ENCODE peak calls at places on chromosomes 13 and 19, in four cellular contexts. K, R, Q and I are unnamed samples.

GRCh38 chr13:111486801-111487200 is 166.4 kb downstream of the TEX29 start:
- DNase-seq in K (peak), Q (no peak), R (no peak), I (no peak)

GRCh38 chr19:56099638-56100539 is 21.2 kb downstream of the ZNF787 start:
- DNase-seq in Q (no peak), R (no peak), K (no peak), I (no peak)

GRCh38 chr19:20243629-20244028 is 76.6 kb downstream of the ZNF486 start:
- DNase-seq in K (no peak), Q (no peak), R (no peak), I (no peak)

GRCh38 chr13:32587014-32587773 is 942 bp downstream of the PDS5B start:
- DNase-seq in K (peak), R (peak), Q (peak), I (peak)

GRCh38 chr13:38542601-38543000 is 144.3 kb upstream of the FREM2 start:
- DNase-seq in Q (no peak), R (no peak), K (no peak), I (peak)

GRCh38 chr13:33345842-33346241 is 60.3 kb upstream of the STARD13 start:
- DNase-seq in Q (no peak), R (no peak), K (no peak), I (no peak)

GRCh38 chr19:49403404-49404187 is 15.5 kb downstream of the KASH5 start:
- DNase-seq in Q (no peak), R (no peak), K (no peak), I (no peak)

GRCh38 chr19:31529121-31529520 is 179.9 kb upstream of the TSHZ3 start:
- DNase-seq in K (no peak), Q (no peak), R (no peak), I (no peak)

GRCh38 chr19:3783660-3784584 is 2.3 kb downstream of the MATK start:
- DNase-seq in Q (no peak), R (no peak), K (no peak), I (no peak)

GRCh38 chr19:17511724-17512573 is 500 bp downstream of the PGLS start:
- DNase-seq in R (peak), Q (peak), K (peak), I (peak)
- TF ChIP-seq CTCF in R (no peak), Q (peak), K (no peak), I (no peak)

GRCh38 chr13:49495783-49496762 is at the start of gene PHF11:
- DNase-seq in R (peak), Q (peak), K (peak), I (peak)
- TF ChIP-seq POLR2A in R (peak), Q (peak), K (no peak), I (no peak)

GRCh38 chr13:59680429-59681024 is 483.2 kb downstream of the DIAPH3 start:
- DNase-seq in R (peak), Q (no peak), K (no peak), I (no peak)
- TF ChIP-seq CTCF in R (peak), Q (peak), K (peak), I (no peak)

DNA sequence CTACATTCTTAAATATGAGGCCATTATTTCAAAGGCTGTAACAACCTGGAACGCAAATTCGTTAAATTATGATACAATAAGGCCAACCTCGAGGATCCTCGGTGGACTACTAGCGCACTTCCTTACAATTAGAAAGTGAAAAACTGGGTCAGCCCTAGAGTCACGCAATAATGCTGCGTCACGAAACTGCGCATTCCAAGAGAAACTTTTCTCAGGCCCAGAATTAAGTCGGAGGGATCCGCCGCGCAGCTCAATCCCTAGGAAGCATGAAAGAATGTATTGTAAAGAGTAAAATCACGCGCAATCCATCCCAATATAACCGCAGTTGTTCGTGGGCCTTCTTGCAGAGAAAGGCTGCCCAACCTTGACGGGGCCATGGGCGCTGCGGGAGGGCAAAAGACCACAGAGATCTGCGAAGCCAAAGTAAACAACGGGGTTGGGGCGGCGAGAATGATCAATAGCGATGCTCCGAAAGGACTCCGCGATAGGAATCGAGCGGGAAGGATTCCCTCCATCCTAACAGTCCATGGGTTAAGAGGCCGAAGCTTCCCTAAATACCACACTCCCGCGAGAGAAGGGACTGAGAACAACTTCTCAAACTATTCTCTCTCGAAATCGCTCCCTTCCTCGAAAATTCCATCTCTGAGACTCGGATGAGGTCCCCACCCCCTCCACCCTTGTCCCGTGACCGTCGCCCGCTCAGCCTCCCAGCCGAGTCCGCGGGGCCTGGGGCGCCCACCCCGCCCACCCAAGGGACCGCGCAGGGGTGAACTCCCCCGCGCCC is 564 bp downstream of the SPART start:
- DNase-seq in K (peak), R (peak), Q (peak), I (peak)
- TF ChIP-seq POLR2A in K (no peak), R (peak), Q (peak), I (no peak)

GRCh38 chr13:71339736-71340135 is 527.3 kb downstream of the DACH1 start:
- DNase-seq in K (no peak), R (no peak), Q (no peak), I (no peak)

GRCh38 chr13:71339010-71339409 is 528.0 kb downstream of the DACH1 start:
- DNase-seq in K (no peak), Q (no peak), R (no peak), I (no peak)
- TF ChIP-seq CTCF in K (no peak), Q (no peak), R (no peak), I (no peak)

GRCh38 chr19:12611361-12611699 is 610 bp downstream of the ZNF791 start:
- DNase-seq in R (peak), Q (peak), K (peak), I (peak)

GRCh38 chr19:12606796-12607195 is 3.8 kb downstream of the ZNF490 start:
- DNase-seq in K (no peak), R (no peak), Q (no peak), I (no peak)

GRCh38 chr19:12610540-12611360 is at the start of the genes ZNF490 and ZNF791:
- DNase-seq in R (peak), Q (peak), K (peak), I (peak)
- TF ChIP-seq POLR2A in R (peak), Q (peak), K (no peak), I (no peak)

GRCh38 chr19:16066611-16067104 is 9.6 kb upstream of the TPM4 start:
- DNase-seq in K (peak), Q (peak), R (peak), I (peak)
- TF ChIP-seq CTCF in K (no peak), Q (no peak), R (peak), I (no peak)

DNA sequence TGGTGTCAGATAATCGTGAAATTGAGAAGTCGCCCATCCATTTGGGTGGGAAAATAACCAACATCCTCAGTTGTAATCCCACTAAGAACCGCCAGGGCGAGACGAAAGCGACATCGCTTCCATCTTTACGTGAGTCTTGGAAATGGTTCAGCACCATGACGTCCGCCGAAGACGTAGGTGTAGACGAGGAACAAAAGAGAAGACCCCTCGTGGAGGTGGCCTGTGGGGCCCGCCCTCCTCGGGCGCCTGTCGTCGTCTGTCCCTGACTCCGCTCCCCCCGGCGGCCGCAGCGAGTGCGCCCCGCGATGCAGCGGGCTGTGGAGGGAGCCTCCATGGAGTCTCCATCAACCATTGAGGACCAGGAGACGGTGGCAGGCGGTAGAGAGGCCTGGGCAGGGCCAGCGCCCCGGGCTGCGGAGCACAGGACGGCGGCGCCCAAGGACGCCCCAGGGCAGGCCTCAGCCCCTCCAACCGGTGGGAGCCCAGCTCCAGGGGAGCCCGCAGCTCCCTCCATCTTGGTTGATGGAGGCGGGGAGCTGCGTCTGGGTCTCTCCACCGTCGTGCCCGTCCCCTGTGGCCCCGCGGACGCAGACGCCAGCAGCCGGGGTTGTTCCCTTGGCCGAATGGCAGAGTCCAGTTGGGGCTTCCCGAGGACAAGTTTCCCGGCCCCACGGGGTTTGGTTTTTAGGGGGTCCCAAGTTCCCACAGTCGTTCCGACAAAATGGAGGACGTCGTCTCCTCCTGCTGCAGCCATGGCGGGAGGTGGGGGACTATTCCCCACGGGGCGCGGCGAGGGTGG is 1.0 kb upstream of the ZMYM2 start:
- DNase-seq in Q (peak), R (peak), K (peak), I (peak)
- TF ChIP-seq POLR2A in Q (peak), R (no peak), K (no peak), I (no peak)

DNA sequence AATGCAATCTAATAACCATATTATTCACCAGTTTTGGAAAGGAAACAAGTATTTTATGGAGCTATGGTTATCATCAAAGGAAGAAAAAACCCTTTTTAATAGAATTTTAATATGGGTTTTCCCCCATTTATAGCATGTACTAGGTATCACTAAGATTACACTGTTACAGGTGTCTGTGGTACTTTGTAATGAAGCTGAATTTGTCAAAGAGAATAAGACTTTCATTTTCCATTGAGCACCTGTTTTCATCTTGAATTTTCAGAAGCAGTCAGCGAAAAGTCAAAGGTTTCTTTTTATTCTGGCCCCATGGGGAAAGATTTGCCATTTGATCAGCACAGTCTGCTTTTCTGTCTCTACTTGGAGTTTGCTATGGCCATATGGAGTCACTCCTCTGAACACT is 590.1 kb downstream of the DCT start:
- DNase-seq in K (no peak), R (no peak), Q (no peak), I (no peak)
- TF ChIP-seq CTCF in K (no peak), R (no peak), Q (no peak), I (no peak)

GRCh38 chr13:26589754-26590153 is 32.3 kb downstream of the WASF3 start:
- DNase-seq in R (peak), K (peak), Q (no peak), I (no peak)
- TF ChIP-seq POLR2A in R (no peak), K (no peak), Q (no peak), I (no peak)